ENCODE peak calls at places on chromosome 16, in eight cellular contexts. One of them, this sample, is unnamed.

GRCh38 chr16:3063617-3064389 is 1.6 kb upstream of the IL32 start:
- DNase-seq in WTC11: no peak
- DNase-seq in mucosa of descending colon: no peak
- DNase-seq in prostate gland: no peak
- DNase-seq in kidney: peak; percentile 15
- DNase-seq in cardiac fibroblast: no peak
- DNase-seq in heart right ventricle: no peak
- DNase-seq in K562: no peak
- DNase-seq in this sample: no peak

GRCh38 chr16:66687906-66688625 is 8.5 kb downstream of the CMTM4 start:
- DNase-seq in WTC11: no peak
- DNase-seq in mucosa of descending colon: no peak
- DNase-seq in prostate gland: no peak
- DNase-seq in kidney: no peak
- DNase-seq in cardiac fibroblast: no peak
- DNase-seq in heart right ventricle: no peak
- DNase-seq in K562: peak; percentile 51
- DNase-seq in this sample: no peak

GRCh38 chr16:86892509-86892908 is 314.2 kb downstream of the FOXL1 start:
- DNase-seq in WTC11: no peak
- DNase-seq in mucosa of descending colon: no peak
- DNase-seq in prostate gland: no peak
- DNase-seq in kidney: no peak
- DNase-seq in cardiac fibroblast: no peak
- DNase-seq in heart right ventricle: no peak
- DNase-seq in K562: no peak
- DNase-seq in this sample: no peak

GRCh38 chr16:51389881-51390280 is 238.8 kb upstream of the SALL1 start:
- DNase-seq in WTC11: no peak
- DNase-seq in mucosa of descending colon: no peak
- DNase-seq in prostate gland: no peak
- DNase-seq in kidney: no peak
- DNase-seq in cardiac fibroblast: no peak
- DNase-seq in heart right ventricle: no peak
- DNase-seq in K562: no peak
- DNase-seq in this sample: no peak

GRCh38 chr16:69397821-69398521 is 12.2 kb upstream of the TERF2 start:
- DNase-seq in WTC11: peak; percentile 53
- DNase-seq in mucosa of descending colon: peak; percentile 49
- DNase-seq in prostate gland: no peak
- DNase-seq in kidney: no peak
- DNase-seq in cardiac fibroblast: peak; percentile 85
- DNase-seq in heart right ventricle: peak; percentile 70
- DNase-seq in K562: peak; percentile 49
- DNase-seq in this sample: peak; percentile 57

GRCh38 chr16:26740771-26741170 is 326.0 kb upstream of the C16orf82 start:
- DNase-seq in WTC11: no peak
- DNase-seq in mucosa of descending colon: no peak
- DNase-seq in prostate gland: no peak
- DNase-seq in kidney: no peak
- DNase-seq in cardiac fibroblast: no peak
- DNase-seq in heart right ventricle: no peak
- DNase-seq in K562: no peak
- DNase-seq in this sample: no peak

GRCh38 chr16:66275795-66276428 is 90.6 kb upstream of the CDH5 start:
- DNase-seq in WTC11: peak; percentile 69
- DNase-seq in mucosa of descending colon: peak; percentile 84
- DNase-seq in prostate gland: no peak
- DNase-seq in kidney: no peak
- DNase-seq in cardiac fibroblast: peak; percentile 87
- DNase-seq in heart right ventricle: no peak
- DNase-seq in K562: no peak
- DNase-seq in this sample: peak; percentile 77

GRCh38 chr16:14284930-14285541 is 213.9 kb downstream of the MRTFB start:
- DNase-seq in WTC11: peak; percentile 68
- DNase-seq in mucosa of descending colon: no peak
- DNase-seq in prostate gland: no peak
- DNase-seq in kidney: peak; percentile 86
- DNase-seq in cardiac fibroblast: peak; percentile 82
- DNase-seq in heart right ventricle: no peak
- DNase-seq in K562: no peak
- DNase-seq in this sample: peak; percentile 55

GRCh38 chr16:86809458-86809955 is 231.2 kb downstream of the FOXL1 start:
- DNase-seq in WTC11: no peak
- DNase-seq in mucosa of descending colon: no peak
- DNase-seq in prostate gland: no peak
- DNase-seq in kidney: no peak
- DNase-seq in cardiac fibroblast: peak; percentile 79
- DNase-seq in heart right ventricle: no peak
- DNase-seq in K562: no peak
- DNase-seq in this sample: no peak

GRCh38 chr16:50802000-50802399 is 60.1 kb downstream of the CYLD start:
- DNase-seq in WTC11: no peak
- DNase-seq in mucosa of descending colon: no peak
- DNase-seq in prostate gland: no peak
- DNase-seq in kidney: no peak
- DNase-seq in cardiac fibroblast: peak; percentile 34
- DNase-seq in heart right ventricle: no peak
- DNase-seq in K562: no peak
- DNase-seq in this sample: no peak

GRCh38 chr16:3179651-3180050 is 8.4 kb upstream of the OR1F1 start:
- DNase-seq in WTC11: no peak
- DNase-seq in mucosa of descending colon: no peak
- DNase-seq in prostate gland: no peak
- DNase-seq in kidney: peak; percentile 37
- DNase-seq in cardiac fibroblast: no peak
- DNase-seq in heart right ventricle: no peak
- DNase-seq in K562: no peak
- DNase-seq in this sample: no peak

GRCh38 chr16:28623172-28623711 is 13.4 kb upstream of the SULT1A1 start:
- DNase-seq in WTC11: peak; percentile 64
- DNase-seq in mucosa of descending colon: peak; percentile 76
- DNase-seq in prostate gland: no peak
- DNase-seq in kidney: peak; percentile 85
- DNase-seq in cardiac fibroblast: no peak
- DNase-seq in heart right ventricle: no peak
- DNase-seq in K562: no peak
- DNase-seq in this sample: no peak

GRCh38 chr16:72989203-72989991 is 58.5 kb downstream of the ZFHX3 start:
- DNase-seq in WTC11: no peak
- DNase-seq in mucosa of descending colon: no peak
- DNase-seq in prostate gland: peak; percentile 76
- DNase-seq in kidney: no peak
- DNase-seq in cardiac fibroblast: peak; percentile 95
- DNase-seq in heart right ventricle: no peak
- DNase-seq in K562: no peak
- DNase-seq in this sample: no peak

GRCh38 chr16:70800306-70800705 is 652 bp downstream of the VAC14 start:
- DNase-seq in WTC11: no peak
- DNase-seq in mucosa of descending colon: no peak
- DNase-seq in prostate gland: no peak
- DNase-seq in kidney: no peak
- DNase-seq in cardiac fibroblast: no peak
- DNase-seq in heart right ventricle: no peak
- DNase-seq in K562: no peak
- DNase-seq in this sample: no peak
- TF ChIP-seq CTCF in WTC11: no peak
- TF ChIP-seq CTCF in mucosa of descending colon: no peak
- TF ChIP-seq CTCF in prostate gland: no peak
- TF ChIP-seq CTCF in kidney: no peak
- TF ChIP-seq CTCF in cardiac fibroblast: no peak
- TF ChIP-seq CTCF in heart right ventricle: no peak
- TF ChIP-seq CTCF in K562: no peak
- TF ChIP-seq CTCF in this sample: no peak

GRCh38 chr16:88472637-88473205 is 19.6 kb downstream of the ZFPM1 start:
- DNase-seq in WTC11: no peak
- DNase-seq in mucosa of descending colon: no peak
- DNase-seq in prostate gland: no peak
- DNase-seq in kidney: no peak
- DNase-seq in cardiac fibroblast: peak; percentile 14
- DNase-seq in heart right ventricle: no peak
- DNase-seq in K562: no peak
- DNase-seq in this sample: no peak
- TF ChIP-seq CTCF in WTC11: no peak
- TF ChIP-seq CTCF in mucosa of descending colon: no peak
- TF ChIP-seq CTCF in prostate gland: no peak
- TF ChIP-seq CTCF in kidney: no peak
- TF ChIP-seq CTCF in cardiac fibroblast: no peak
- TF ChIP-seq CTCF in heart right ventricle: no peak
- TF ChIP-seq CTCF in K562: no peak
- TF ChIP-seq CTCF in this sample: no peak

GRCh38 chr16:5041604-5042133 is 7.9 kb upstream of the NAGPA start:
- DNase-seq in WTC11: no peak
- DNase-seq in mucosa of descending colon: no peak
- DNase-seq in prostate gland: no peak
- DNase-seq in kidney: no peak
- DNase-seq in cardiac fibroblast: peak; percentile 51
- DNase-seq in heart right ventricle: no peak
- DNase-seq in K562: no peak
- DNase-seq in this sample: no peak

GRCh38 chr16:5046914-5047313 is 13.2 kb upstream of the NAGPA start:
- DNase-seq in WTC11: no peak
- DNase-seq in mucosa of descending colon: no peak
- DNase-seq in prostate gland: no peak
- DNase-seq in kidney: peak; percentile 8
- DNase-seq in cardiac fibroblast: no peak
- DNase-seq in heart right ventricle: no peak
- DNase-seq in K562: no peak
- DNase-seq in this sample: no peak

GRCh38 chr16:5044011-5044540 is 10.3 kb upstream of the NAGPA start:
- DNase-seq in WTC11: no peak
- DNase-seq in mucosa of descending colon: no peak
- DNase-seq in prostate gland: no peak
- DNase-seq in kidney: no peak
- DNase-seq in cardiac fibroblast: no peak
- DNase-seq in heart right ventricle: no peak
- DNase-seq in K562: no peak
- DNase-seq in this sample: no peak

GRCh38 chr16:5045499-5046115 is 11.9 kb upstream of the NAGPA start:
- DNase-seq in WTC11: no peak
- DNase-seq in mucosa of descending colon: no peak
- DNase-seq in prostate gland: no peak
- DNase-seq in kidney: peak; percentile 18
- DNase-seq in cardiac fibroblast: no peak
- DNase-seq in heart right ventricle: no peak
- DNase-seq in K562: no peak
- DNase-seq in this sample: no peak

DNA sequence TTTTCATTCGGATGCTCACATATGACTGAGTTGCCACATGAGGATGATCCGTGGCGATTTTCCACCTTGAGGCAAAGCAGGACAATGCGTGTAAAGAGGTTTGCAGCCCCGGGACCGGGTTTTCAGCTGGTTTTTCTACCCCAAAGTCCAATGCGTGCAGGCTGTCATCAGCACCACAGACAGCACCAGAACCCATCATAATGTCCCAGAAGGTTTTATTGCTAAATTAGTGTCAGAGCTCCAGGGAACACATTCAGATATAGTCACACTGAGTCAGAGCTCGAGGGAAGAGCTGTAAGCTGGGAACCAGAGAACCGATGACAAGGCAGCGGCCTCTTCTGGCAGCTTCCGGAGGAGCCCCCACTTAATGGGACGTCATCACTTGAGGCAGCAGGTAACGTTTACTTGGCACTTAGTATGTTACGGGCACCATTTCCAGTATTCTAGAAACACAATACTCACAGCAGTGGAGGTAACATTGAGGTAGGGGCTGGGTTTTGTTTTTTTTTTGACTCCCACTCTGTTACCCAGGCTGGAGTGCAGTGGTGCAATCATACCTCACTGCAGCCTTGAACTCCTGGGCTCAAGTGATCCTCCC is 8.9 kb upstream of the NAGPA start:
- DNase-seq in WTC11: no peak
- DNase-seq in mucosa of descending colon: no peak
- DNase-seq in prostate gland: no peak
- DNase-seq in kidney: peak; percentile 26
- DNase-seq in cardiac fibroblast: no peak
- DNase-seq in heart right ventricle: no peak
- DNase-seq in K562: no peak
- DNase-seq in this sample: no peak
- TF ChIP-seq CTCF in WTC11: no peak
- TF ChIP-seq CTCF in mucosa of descending colon: no peak
- TF ChIP-seq CTCF in prostate gland: no peak
- TF ChIP-seq CTCF in kidney: no peak
- TF ChIP-seq CTCF in cardiac fibroblast: no peak
- TF ChIP-seq CTCF in heart right ventricle: no peak
- TF ChIP-seq CTCF in K562: peak; percentile 40
- TF ChIP-seq CTCF in this sample: no peak

GRCh38 chr16:8639694-8640093 is 18.2 kb downstream of the METTL22 start:
- DNase-seq in WTC11: no peak
- DNase-seq in mucosa of descending colon: no peak
- DNase-seq in prostate gland: no peak
- DNase-seq in kidney: no peak
- DNase-seq in cardiac fibroblast: no peak
- DNase-seq in heart right ventricle: no peak
- DNase-seq in K562: no peak
- DNase-seq in this sample: no peak

GRCh38 chr16:8631818-8632217 is 10.3 kb downstream of the METTL22 start:
- DNase-seq in WTC11: no peak
- DNase-seq in mucosa of descending colon: no peak
- DNase-seq in prostate gland: no peak
- DNase-seq in kidney: no peak
- DNase-seq in cardiac fibroblast: no peak
- DNase-seq in heart right ventricle: no peak
- DNase-seq in K562: no peak
- DNase-seq in this sample: no peak

GRCh38 chr16:8631373-8631772 is 9.9 kb downstream of the METTL22 start:
- DNase-seq in WTC11: no peak
- DNase-seq in mucosa of descending colon: no peak
- DNase-seq in prostate gland: no peak
- DNase-seq in kidney: no peak
- DNase-seq in cardiac fibroblast: no peak
- DNase-seq in heart right ventricle: no peak
- DNase-seq in K562: no peak
- DNase-seq in this sample: no peak

GRCh38 chr16:8632675-8633182 is 11.2 kb downstream of the METTL22 start:
- DNase-seq in WTC11: no peak
- DNase-seq in mucosa of descending colon: peak; percentile 8
- DNase-seq in prostate gland: no peak
- DNase-seq in kidney: no peak
- DNase-seq in cardiac fibroblast: no peak
- DNase-seq in heart right ventricle: peak; percentile 34
- DNase-seq in K562: no peak
- DNase-seq in this sample: no peak

DNA sequence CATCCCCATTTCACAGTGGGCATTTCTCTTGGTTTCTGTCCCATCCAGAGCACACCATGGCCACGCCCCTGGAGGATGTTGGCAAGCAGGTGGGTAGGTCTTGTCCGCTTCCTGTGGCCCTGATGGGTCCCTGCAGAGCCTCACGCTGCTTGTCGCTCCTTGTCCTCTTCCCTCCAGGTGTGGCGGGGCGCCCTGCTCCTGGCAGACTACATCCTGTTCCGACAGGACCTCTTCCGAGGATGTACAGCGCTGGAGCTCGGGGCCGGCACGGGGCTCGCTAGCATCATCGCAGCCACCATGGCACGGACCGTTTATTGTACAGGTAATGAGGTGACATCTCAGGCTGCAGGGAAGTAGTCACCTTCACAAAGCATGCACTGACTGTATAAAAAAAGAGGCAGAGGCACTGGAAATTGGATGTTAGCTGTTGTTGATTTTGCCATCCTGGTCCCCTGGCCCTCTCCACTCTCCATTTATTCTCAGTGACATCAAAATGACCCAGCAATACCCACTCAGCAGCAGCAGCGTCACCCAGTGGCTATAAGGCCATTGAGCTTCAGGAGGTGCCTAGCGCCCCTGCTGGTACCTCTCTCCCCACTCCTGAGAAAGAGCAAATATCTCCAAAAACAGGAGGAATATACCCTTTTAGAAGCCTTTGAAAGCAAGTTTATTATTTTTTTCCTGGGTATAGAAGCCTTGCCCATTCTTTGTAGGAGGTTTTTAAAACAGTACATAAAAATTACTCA is 13.7 kb downstream of the METTL22 start:
- DNase-seq in WTC11: peak; percentile 74
- DNase-seq in mucosa of descending colon: peak; percentile 52
- DNase-seq in prostate gland: no peak
- DNase-seq in kidney: no peak
- DNase-seq in cardiac fibroblast: peak; percentile 52
- DNase-seq in heart right ventricle: no peak
- DNase-seq in K562: peak; percentile 69
- DNase-seq in this sample: peak; percentile 51
- TF ChIP-seq CTCF in WTC11: peak; percentile 59
- TF ChIP-seq CTCF in mucosa of descending colon: no peak
- TF ChIP-seq CTCF in prostate gland: no peak
- TF ChIP-seq CTCF in kidney: no peak
- TF ChIP-seq CTCF in cardiac fibroblast: peak; percentile 77
- TF ChIP-seq CTCF in heart right ventricle: peak; percentile 7
- TF ChIP-seq CTCF in K562: peak; percentile 100
- TF ChIP-seq CTCF in this sample: peak; percentile 49